ENCODE peak calls at places on chromosomes 5 and 9, in four cellular contexts. E is NCI-H2081 treated with DMSO at 0.1 percent for 48 hours; U is activated CD8-positive, alpha-beta memory T cell treated with anti-CD3 and anti-CD28 coated beads, Interleukin-2, amount 10 ng/mL, durations not matched to agents 7 days and 5 days; R is activated T-helper 1 cell treated with Interleukin-2 at 50 U/mL for 16 hours. H is an unnamed sample.

GRCh38 chr9:133750927-133751649 is 12.9 kb upstream of the SARDH start:
- DNase-seq in E (no peak), U (peak), R (no peak), H (no peak)

GRCh38 chr9:899440-900184 is 58.1 kb downstream of the DMRT1 start:
- DNase-seq in E (no peak), U (no peak), R (no peak), H (no peak)

GRCh38 chr5:95422842-95423241 is 31.7 kb downstream of the FAM81B start:
- DNase-seq in E (no peak), U (no peak), R (no peak), H (no peak)

GRCh38 chr5:37519807-37520206 is 140.7 kb downstream of the WDR70 start:
- DNase-seq in E (no peak), U (no peak), R (no peak), H (no peak)

GRCh38 chr9:36924071-36924470 is 110.0 kb downstream of the PAX5 start:
- DNase-seq in E (no peak), U (peak), R (no peak), H (peak)

GRCh38 chr5:138515571-138516275 is 27.3 kb downstream of the ETF1 start:
- DNase-seq in E (no peak), U (no peak), R (no peak), H (no peak)

GRCh38 chr9:37511006-37511714 is 25.4 kb downstream of the POLR1E start:
- DNase-seq in E (no peak), U (no peak), R (no peak), H (no peak)

GRCh38 chr5:577800-578199 is 34.3 kb upstream of the CEP72 start:
- DNase-seq in E (no peak), U (no peak), R (no peak), H (no peak)

GRCh38 chr5:139335811-139336210 is 5.8 kb upstream of the PAIP2 start:
- DNase-seq in E (no peak), U (no peak), R (no peak), H (no peak)

GRCh38 chr9:14846871-14847311 is 63.3 kb downstream of the FREM1 start:
- DNase-seq in E (no peak), U (peak), R (peak), H (peak)

GRCh38 chr9:127720031-127720864 is 4.4 kb downstream of the TTC16 start:
- DNase-seq in E (no peak), U (peak), R (no peak), H (no peak)

GRCh38 chr9:118640836-118641557 is 728.2 kb downstream of the BRINP1 start:
- DNase-seq in E (no peak), U (no peak), R (no peak), H (no peak)

GRCh38 chr9:82991684-82992083 is 71.3 kb downstream of the RASEF start:
- DNase-seq in E (no peak), U (no peak), R (no peak), H (no peak)

GRCh38 chr5:5298841-5299543 is 123.5 kb upstream of the ICE1 start:
- DNase-seq in E (no peak), U (no peak), R (no peak), H (no peak)

GRCh38 chr5:151739939-151740335 is 18.5 kb downstream of the ATOX1 start:
- DNase-seq in E (no peak), U (no peak), R (no peak), H (no peak)

GRCh38 chr5:108590799-108591198 is 156.9 kb upstream of the FER start:
- DNase-seq in E (no peak), U (no peak), R (no peak), H (no peak)

GRCh38 chr9:21856301-21857094 is 54.1 kb downstream of the MTAP start:
- DNase-seq in E (no peak), U (no peak), R (no peak), H (peak)

GRCh38 chr5:105413406-105413990 is 1850.9 kb upstream of the NUDT12 start:
- DNase-seq in E (no peak), U (no peak), R (no peak), H (no peak)

GRCh38 chr5:65874241-65874640 is 52.1 kb upstream of the ERBIN start:
- DNase-seq in E (no peak), U (no peak), R (no peak), H (peak)

GRCh38 chr5:15304914-15305834 is 194.8 kb upstream of the FBXL7 start:
- DNase-seq in E (no peak), U (no peak), R (no peak), H (no peak)

GRCh38 chr5:78547731-78548189 is 100.8 kb downstream of the LHFPL2 start:
- DNase-seq in E (no peak), U (no peak), R (no peak), H (no peak)

GRCh38 chr5:151881626-151882225 is 42.9 kb downstream of the GLRA1 start:
- DNase-seq in E (no peak), U (no peak), R (no peak), H (no peak)

GRCh38 chr5:93721045-93721444 is 20.4 kb downstream of the POU5F2 start:
- DNase-seq in E (no peak), U (no peak), R (no peak), H (no peak)

GRCh38 chr9:114311571-114312512 is 11.1 kb upstream of the ORM1 start:
- DNase-seq in E (no peak), U (peak), R (no peak), H (no peak)

GRCh38 chr9:6243746-6244145 is 28.1 kb downstream of the IL33 start:
- DNase-seq in E (no peak), U (peak), R (no peak), H (no peak)

GRCh38 chr5:113142186-113142585 is 165.6 kb downstream of the DCP2 start:
- DNase-seq in E (no peak), U (no peak), R (no peak), H (no peak)

GRCh38 chr9:92759990-92760893 is 4.4 kb downstream of the BICD2 start:
- DNase-seq in E (no peak), U (no peak), R (no peak), H (no peak)

GRCh38 chr5:135569755-135570452 is 8.9 kb downstream of the CXCL14 start:
- DNase-seq in E (no peak), U (no peak), R (no peak), H (peak)

GRCh38 chr5:166781729-166782128 is 1509.7 kb upstream of the WWC1 start:
- DNase-seq in E (no peak), U (no peak), R (no peak), H (no peak)